ENCODE peak calls at places on chromosomes 1 and 21, in six cellular contexts. E is CD8-positive, alpha-beta T cell; D is PC-3; Z is keratinocyte; V is HL-60; Q is lower leg skin. I is an unnamed sample.

GRCh38 chr1:30126839-30127238 is 596.5 kb downstream of the MATN1 start:
- DNase-seq in E (no peak), D (no peak), Z (no peak), V (no peak), Q (no peak), I (no peak)

GRCh38 chr21:37425684-37426083 is 59.1 kb downstream of the DYRK1A start:
- DNase-seq in E (no peak), D (no peak), Z (no peak), V (no peak), Q (no peak), I (no peak)

GRCh38 chr1:22365331-22366295 is 86.0 kb upstream of the ZBTB40 start:
- DNase-seq in E (no peak), D (no peak), Z (no peak), V (no peak), Q (no peak), I (no peak)

GRCh38 chr1:61056674-61057439 is 25.5 kb upstream of the NFIA start:
- DNase-seq in E (peak), D (peak), Z (no peak), V (peak), Q (peak), I (peak)

GRCh38 chr1:81801834-81802531 is 1.2 kb downstream of the ADGRL2 start:
- DNase-seq in E (no peak), D (no peak), Z (no peak), V (no peak), Q (peak), I (peak)

GRCh38 chr1:231628207-231628876 is 1.8 kb downstream of the DISC1 start:
- DNase-seq in E (peak), D (peak), Z (no peak), V (no peak), Q (no peak), I (peak)

GRCh38 chr1:226973371-226973897 is 33.3 kb downstream of the COQ8A start:
- DNase-seq in E (no peak), D (no peak), Z (no peak), V (no peak), Q (peak), I (no peak)

GRCh38 chr1:66623812-66624211 is 89.9 kb downstream of the SGIP1 start:
- DNase-seq in E (no peak), D (peak), Z (no peak), V (no peak), Q (no peak), I (no peak)

GRCh38 chr1:212458817-212459216 is 26.1 kb downstream of the NENF start:
- DNase-seq in E (peak), D (no peak), Z (no peak), V (no peak), Q (no peak), I (no peak)

GRCh38 chr1:44673675-44674112 is 587 bp downstream of the TMEM53 start:
- DNase-seq in E (no peak), D (peak), Z (no peak), V (no peak), Q (no peak), I (no peak)

GRCh38 chr21:37225440-37225839 is 41.7 kb downstream of the VPS26C start:
- DNase-seq in E (peak), D (no peak), Z (no peak), V (peak), Q (peak), I (no peak)

GRCh38 chr1:25675729-25676476 is 59.3 kb downstream of the MAN1C1 start:
- DNase-seq in E (peak), D (no peak), Z (no peak), V (no peak), Q (no peak), I (no peak)

GRCh38 chr1:97004054-97004453 is 282.5 kb downstream of the PTBP2 start:
- DNase-seq in E (no peak), D (no peak), Z (no peak), V (no peak), Q (no peak), I (no peak)

GRCh38 chr1:36443297-36443696 is 7.0 kb downstream of the OSCP1 start:
- DNase-seq in E (no peak), D (no peak), Z (no peak), V (no peak), Q (no peak), I (no peak)

GRCh38 chr21:35824136-35824535 is 236.2 kb downstream of the SETD4 start:
- DNase-seq in E (no peak), D (no peak), Z (no peak), V (no peak), Q (no peak), I (no peak)

GRCh38 chr1:231147896-231148295 is 14.0 kb upstream of the TRIM67 start:
- DNase-seq in E (no peak), D (no peak), Z (no peak), V (no peak), Q (no peak), I (no peak)

GRCh38 chr1:207988326-207989005 is 77.5 kb upstream of the CD34 start:
- DNase-seq in E (no peak), D (no peak), Z (no peak), V (peak), Q (no peak), I (no peak)

GRCh38 chr1:65813956-65814355 is 21.3 kb downstream of the PDE4B start:
- DNase-seq in E (no peak), D (peak), Z (no peak), V (no peak), Q (no peak), I (peak)

GRCh38 chr1:14850563-14850962 is 252.1 kb downstream of the KAZN start:
- DNase-seq in E (no peak), D (peak), Z (no peak), V (no peak), Q (no peak), I (no peak)

GRCh38 chr1:109790735-109791494 is 27.2 kb upstream of the EPS8L3 start:
- DNase-seq in E (peak), D (no peak), Z (no peak), V (peak), Q (peak), I (no peak)

GRCh38 chr1:183583466-183583865 is 6.8 kb downstream of the NCF2 start:
- DNase-seq in E (no peak), D (no peak), Z (no peak), V (peak), Q (no peak), I (peak)
- TF ChIP-seq CTCF in E (no peak), D (no peak), Z (no peak), V (no peak), Q (no peak), I (no peak)

GRCh38 chr1:1019122-1019999 is 559 bp upstream of the AGRN start:
- DNase-seq in E (peak), D (peak), Z (no peak), V (peak), Q (peak), I (peak)

GRCh38 chr1:1011388-1011949 is 1.8 kb upstream of the ISG15 start:
- DNase-seq in E (no peak), D (no peak), Z (no peak), V (no peak), Q (no peak), I (no peak)

GRCh38 chr1:1013105-1013921 is at the start of gene ISG15:
- DNase-seq in E (peak), D (peak), Z (no peak), V (peak), Q (peak), I (peak)

GRCh38 chr1:1013922-1014617 is 773 bp downstream of the ISG15 start:
- DNase-seq in E (peak), D (peak), Z (no peak), V (no peak), Q (no peak), I (no peak)

GRCh38 chr1:1014896-1015681 is 1.8 kb downstream of the ISG15 start:
- DNase-seq in E (no peak), D (peak), Z (no peak), V (no peak), Q (no peak), I (no peak)
- H3K4me3 ChIP-seq in E (no peak), D (peak), Z (no peak), V (no peak), Q (no peak), I (no peak)

DNA sequence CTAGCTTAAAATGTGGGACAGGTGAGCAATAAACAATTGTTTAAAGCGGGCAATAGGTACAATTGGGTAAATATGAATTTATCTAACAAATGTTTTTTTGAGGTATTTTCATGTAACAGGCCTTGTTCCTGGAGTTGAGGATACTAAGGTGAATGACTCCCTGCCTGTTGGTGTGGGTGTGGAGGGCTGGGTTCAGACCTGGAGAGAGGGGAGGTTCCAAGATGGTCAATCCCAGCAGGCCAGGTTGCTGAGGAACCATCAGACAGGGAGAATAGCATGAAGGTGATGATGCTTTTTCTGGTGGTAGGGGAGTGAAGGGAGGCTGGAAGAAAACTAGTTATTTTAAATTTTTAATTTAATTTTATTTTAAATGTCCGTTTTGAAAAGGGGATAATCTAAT is 46.3 kb downstream of the CDC14A start:
- DNase-seq in E (no peak), D (no peak), Z (no peak), V (no peak), Q (no peak), I (no peak)
- TF ChIP-seq CTCF in E (no peak), D (no peak), Z (no peak), V (no peak), Q (no peak), I (no peak)

GRCh38 chr1:85048296-85049064 is at the start of gene MCOLN3:
- DNase-seq in E (peak), D (peak), Z (no peak), V (no peak), Q (peak), I (peak)
- H3K4me3 ChIP-seq in E (peak), D (peak), Z (peak), V (peak), Q (peak), I (peak)

DNA sequence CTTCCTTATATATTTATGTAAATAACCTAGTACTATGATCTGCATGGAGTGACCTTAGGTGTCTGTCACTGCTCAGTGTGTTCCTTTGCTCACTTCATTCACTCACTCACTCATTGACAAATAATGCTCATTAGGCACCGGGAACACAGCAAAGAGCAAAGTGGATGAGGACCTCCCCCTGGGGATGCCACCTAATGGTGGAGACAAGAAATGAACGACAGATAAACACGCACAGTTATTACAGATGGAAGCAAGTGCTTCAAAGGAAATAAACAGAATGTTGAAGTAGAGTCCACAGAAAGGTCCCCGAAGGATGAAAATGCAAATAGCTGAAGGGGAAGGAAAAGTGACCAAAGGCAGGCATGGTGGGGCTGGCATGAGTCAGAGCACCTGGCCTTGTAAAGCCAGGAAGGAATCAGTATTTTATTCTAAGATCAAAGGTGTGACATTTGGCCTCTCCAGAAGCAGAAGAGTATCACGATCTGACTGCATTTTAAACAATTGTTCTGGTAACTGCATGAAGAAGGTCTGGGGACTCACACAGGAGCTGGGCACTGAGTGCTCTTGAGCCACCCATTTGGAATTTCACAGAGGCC is 23.1 kb downstream of the MAB21L3 start:
- DNase-seq in E (no peak), D (peak), Z (no peak), V (no peak), Q (no peak), I (no peak)
- TF ChIP-seq CTCF in E (no peak), D (peak), Z (peak), V (peak), Q (no peak), I (peak)

DNA sequence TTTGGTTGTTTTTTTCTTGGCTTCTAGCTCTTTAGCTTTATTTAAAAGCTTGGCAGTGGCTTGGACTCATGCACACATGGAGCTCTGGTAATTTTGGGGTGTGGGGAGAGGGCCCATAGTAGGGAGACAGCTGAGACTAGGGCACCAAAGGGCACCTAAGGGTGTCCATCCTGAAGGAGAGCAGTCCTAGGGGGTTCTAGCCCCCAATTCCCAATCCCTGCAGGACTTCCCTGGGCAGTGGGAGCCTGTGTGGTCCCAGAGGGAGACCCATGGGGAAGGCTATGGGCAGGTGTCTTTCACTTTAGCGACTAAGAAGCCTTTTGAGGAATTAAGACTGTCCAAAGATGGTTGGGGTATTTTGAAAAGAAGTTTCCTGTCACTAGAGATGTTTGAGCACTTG is 6.9 kb downstream of the CYP4B1 start:
- DNase-seq in E (no peak), D (no peak), Z (no peak), V (no peak), Q (peak), I (no peak)
- H3K4me3 ChIP-seq in E (no peak), D (no peak), Z (no peak), V (no peak), Q (no peak), I (no peak)

GRCh38 chr1:245825128-245825901 is 670.5 kb downstream of the KIF26B start:
- DNase-seq in E (no peak), D (peak), Z (no peak), V (no peak), Q (no peak), I (no peak)
- TF ChIP-seq CTCF in E (no peak), D (peak), Z (no peak), V (no peak), Q (no peak), I (no peak)

DNA sequence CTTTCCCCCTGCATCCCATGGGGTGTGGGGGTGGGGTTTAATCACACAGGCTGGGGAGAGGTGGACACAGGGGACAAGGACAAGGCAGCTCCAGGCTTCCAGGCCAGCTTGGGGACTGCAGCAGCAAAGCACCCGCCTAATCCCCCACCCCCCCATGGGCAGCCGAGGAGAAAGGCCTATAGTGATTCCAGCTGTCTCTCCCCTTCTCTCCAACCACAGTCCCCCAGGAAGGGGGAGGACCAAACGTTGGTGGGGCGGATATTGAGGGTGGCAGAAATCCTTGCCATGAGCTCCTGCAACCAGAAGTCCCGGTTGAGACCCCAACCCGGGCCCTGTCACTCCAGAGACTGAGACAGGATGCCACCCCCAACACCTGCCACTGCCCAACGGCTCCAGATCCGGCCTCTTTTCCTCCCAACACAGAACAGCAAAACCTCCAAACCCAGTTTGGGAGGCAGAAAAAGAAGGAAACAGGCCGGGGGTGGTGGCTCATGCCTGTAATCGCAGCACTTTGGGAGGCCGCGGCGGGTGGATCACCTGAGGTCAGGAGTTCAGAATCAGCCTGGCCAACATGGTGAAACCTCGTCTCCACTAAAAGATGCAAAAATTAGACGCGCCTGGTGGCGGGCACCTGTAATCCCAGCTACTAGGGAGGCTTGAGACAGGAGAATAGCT is 1.7 kb downstream of the EPHA2 start:
- DNase-seq in E (no peak), D (no peak), Z (no peak), V (no peak), Q (no peak), I (no peak)
- H3K4me3 ChIP-seq in E (no peak), D (peak), Z (peak), V (no peak), Q (peak), I (peak)

DNA sequence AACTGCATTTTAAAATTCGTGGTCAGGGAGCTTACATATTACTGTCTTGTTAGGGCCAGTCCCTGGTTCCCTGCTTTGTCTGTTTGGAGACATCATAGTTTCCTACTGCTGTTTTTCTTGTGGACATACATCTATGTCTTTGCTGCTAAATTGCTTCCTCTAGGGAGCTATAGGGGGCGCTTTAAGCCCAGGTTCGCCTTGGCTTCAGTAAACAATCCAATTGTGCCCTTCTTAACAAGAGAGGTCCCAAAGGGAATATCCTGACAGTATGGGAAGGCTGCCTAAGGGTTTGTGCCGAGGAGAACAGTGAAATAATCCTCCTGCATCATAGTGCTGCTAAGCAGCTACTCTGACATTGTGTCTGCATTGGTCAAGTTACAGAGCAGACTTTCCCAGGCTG is 112.5 kb downstream of the USH2A start:
- DNase-seq in E (no peak), D (peak), Z (peak), V (no peak), Q (no peak), I (peak)
- TF ChIP-seq CTCF in E (no peak), D (peak), Z (peak), V (no peak), Q (no peak), I (peak)

DNA sequence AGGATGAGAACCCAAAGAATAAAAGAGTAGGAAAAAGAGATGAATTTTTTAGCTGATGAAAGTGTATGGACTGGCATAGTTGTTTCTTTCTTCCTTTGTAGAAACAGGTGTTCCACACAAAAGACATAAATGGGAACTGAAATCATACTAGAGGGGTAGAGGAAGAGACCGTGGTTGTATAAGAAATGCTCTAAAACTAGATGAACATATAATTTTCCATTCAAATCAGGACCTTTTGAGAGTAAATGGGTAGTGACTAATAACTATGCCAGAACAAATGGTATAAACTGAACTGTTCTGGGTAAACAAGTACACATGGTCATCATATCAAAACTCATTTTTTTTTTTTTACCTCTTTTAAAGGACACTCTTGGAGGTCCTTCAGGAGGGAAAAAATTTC is 344.2 kb downstream of the VAV3 start:
- DNase-seq in E (no peak), D (no peak), Z (no peak), V (no peak), Q (no peak), I (no peak)
- H3K4me3 ChIP-seq in E (no peak), D (no peak), Z (no peak), V (no peak), Q (no peak), I (no peak)